ENCODE peak calls at places on chromosomes 7 and 10, in eight cellular contexts. One of them, this sample, is unnamed.
A peak's percentile ranks its signal among the peaks of the same experiment; 100 is the strongest.

GRCh38 chr7:112869111-112869774 is 79.0 kb upstream of the TMEM168 start:
- DNase-seq in ovary: no peak
- DNase-seq in mammary epithelial cell: peak; percentile 25
- DNase-seq in Peyer's patch: peak; percentile 28
- DNase-seq in heart right ventricle: no peak
- DNase-seq in vagina: no peak
- DNase-seq in body of pancreas: no peak
- DNase-seq in psoas muscle: no peak
- DNase-seq in this sample: peak; percentile 38

GRCh38 chr10:6885284-6885683 is 305.2 kb upstream of the PRKCQ start:
- DNase-seq in ovary: no peak
- DNase-seq in mammary epithelial cell: no peak
- DNase-seq in Peyer's patch: no peak
- DNase-seq in heart right ventricle: no peak
- DNase-seq in vagina: no peak
- DNase-seq in body of pancreas: no peak
- DNase-seq in psoas muscle: no peak
- DNase-seq in this sample: no peak

GRCh38 chr10:133306097-133306476 is 2.6 kb downstream of the TUBGCP2 start:
- DNase-seq in ovary: no peak
- DNase-seq in mammary epithelial cell: no peak
- DNase-seq in Peyer's patch: no peak
- DNase-seq in heart right ventricle: no peak
- DNase-seq in vagina: no peak
- DNase-seq in body of pancreas: no peak
- DNase-seq in psoas muscle: no peak
- DNase-seq in this sample: no peak

GRCh38 chr10:74079914-74080590 is 70.6 kb downstream of the AP3M1 start:
- DNase-seq in ovary: no peak
- DNase-seq in mammary epithelial cell: peak; percentile 34
- DNase-seq in Peyer's patch: no peak
- DNase-seq in heart right ventricle: no peak
- DNase-seq in vagina: no peak
- DNase-seq in body of pancreas: no peak
- DNase-seq in psoas muscle: no peak
- DNase-seq in this sample: no peak

GRCh38 chr10:110556993-110557601 is 10.4 kb upstream of the SMC3 start:
- DNase-seq in ovary: no peak
- DNase-seq in mammary epithelial cell: no peak
- DNase-seq in Peyer's patch: peak; percentile 73
- DNase-seq in heart right ventricle: no peak
- DNase-seq in vagina: no peak
- DNase-seq in body of pancreas: peak; percentile 39
- DNase-seq in psoas muscle: no peak
- DNase-seq in this sample: no peak

GRCh38 chr10:43205681-43206390 is 61.0 kb downstream of the RASGEF1A start:
- DNase-seq in ovary: no peak
- DNase-seq in mammary epithelial cell: no peak
- DNase-seq in Peyer's patch: no peak
- DNase-seq in heart right ventricle: no peak
- DNase-seq in vagina: no peak
- DNase-seq in body of pancreas: peak; percentile 6
- DNase-seq in psoas muscle: no peak
- DNase-seq in this sample: no peak

GRCh38 chr10:96124230-96125141 is 5.6 kb upstream of the ZNF518A start:
- DNase-seq in ovary: no peak
- DNase-seq in mammary epithelial cell: peak; percentile 43
- DNase-seq in Peyer's patch: no peak
- DNase-seq in heart right ventricle: no peak
- DNase-seq in vagina: no peak
- DNase-seq in body of pancreas: peak; percentile 61
- DNase-seq in psoas muscle: no peak
- DNase-seq in this sample: peak; percentile 50

GRCh38 chr7:139041378-139042053 is 5.7 kb upstream of the ZC3HAV1L start:
- DNase-seq in ovary: no peak
- DNase-seq in mammary epithelial cell: no peak
- DNase-seq in Peyer's patch: no peak
- DNase-seq in heart right ventricle: no peak
- DNase-seq in vagina: no peak
- DNase-seq in body of pancreas: no peak
- DNase-seq in psoas muscle: no peak
- DNase-seq in this sample: no peak

GRCh38 chr7:47379629-47380324 is 202.1 kb downstream of the TNS3 start:
- DNase-seq in ovary: peak; percentile 76
- DNase-seq in mammary epithelial cell: peak; percentile 62
- DNase-seq in Peyer's patch: no peak
- DNase-seq in heart right ventricle: peak; percentile 85
- DNase-seq in vagina: no peak
- DNase-seq in body of pancreas: peak; percentile 70
- DNase-seq in psoas muscle: peak; percentile 58
- DNase-seq in this sample: peak; percentile 74

GRCh38 chr7:39415091-39415820 is 150.9 kb upstream of the YAE1 start:
- DNase-seq in ovary: no peak
- DNase-seq in mammary epithelial cell: no peak
- DNase-seq in Peyer's patch: no peak
- DNase-seq in heart right ventricle: no peak
- DNase-seq in vagina: no peak
- DNase-seq in body of pancreas: no peak
- DNase-seq in psoas muscle: no peak
- DNase-seq in this sample: no peak

GRCh38 chr10:6987536-6987945 is 407.5 kb upstream of the PRKCQ start:
- DNase-seq in ovary: no peak
- DNase-seq in mammary epithelial cell: no peak
- DNase-seq in Peyer's patch: no peak
- DNase-seq in heart right ventricle: no peak
- DNase-seq in vagina: no peak
- DNase-seq in body of pancreas: no peak
- DNase-seq in psoas muscle: no peak
- DNase-seq in this sample: no peak

GRCh38 chr10:106134326-106135000 is 1030.0 kb downstream of the SORCS1 start:
- DNase-seq in ovary: no peak
- DNase-seq in mammary epithelial cell: no peak
- DNase-seq in Peyer's patch: no peak
- DNase-seq in heart right ventricle: no peak
- DNase-seq in vagina: no peak
- DNase-seq in body of pancreas: no peak
- DNase-seq in psoas muscle: no peak
- DNase-seq in this sample: no peak

GRCh38 chr7:95473276-95473985 is 12.3 kb upstream of the ASB4 start:
- DNase-seq in ovary: no peak
- DNase-seq in mammary epithelial cell: no peak
- DNase-seq in Peyer's patch: no peak
- DNase-seq in heart right ventricle: no peak
- DNase-seq in vagina: no peak
- DNase-seq in body of pancreas: no peak
- DNase-seq in psoas muscle: no peak
- DNase-seq in this sample: no peak

GRCh38 chr10:3109633-3110032 is 42.3 kb downstream of the PFKP start:
- DNase-seq in ovary: no peak
- DNase-seq in mammary epithelial cell: no peak
- DNase-seq in Peyer's patch: no peak
- DNase-seq in heart right ventricle: no peak
- DNase-seq in vagina: no peak
- DNase-seq in body of pancreas: no peak
- DNase-seq in psoas muscle: no peak
- DNase-seq in this sample: no peak

GRCh38 chr7:106807474-106807873 is 57.6 kb upstream of the PIK3CG start:
- DNase-seq in ovary: no peak
- DNase-seq in mammary epithelial cell: no peak
- DNase-seq in Peyer's patch: no peak
- DNase-seq in heart right ventricle: no peak
- DNase-seq in vagina: no peak
- DNase-seq in body of pancreas: no peak
- DNase-seq in psoas muscle: no peak
- DNase-seq in this sample: no peak

GRCh38 chr10:124708246-124708779 is 35.9 kb downstream of the FAM53B start:
- DNase-seq in ovary: no peak
- DNase-seq in mammary epithelial cell: no peak
- DNase-seq in Peyer's patch: no peak
- DNase-seq in heart right ventricle: no peak
- DNase-seq in vagina: no peak
- DNase-seq in body of pancreas: no peak
- DNase-seq in psoas muscle: no peak
- DNase-seq in this sample: no peak

GRCh38 chr7:158623241-158623640 is 35.6 kb upstream of the PTPRN2 start:
- DNase-seq in ovary: no peak
- DNase-seq in mammary epithelial cell: no peak
- DNase-seq in Peyer's patch: no peak
- DNase-seq in heart right ventricle: no peak
- DNase-seq in vagina: no peak
- DNase-seq in body of pancreas: no peak
- DNase-seq in psoas muscle: no peak
- DNase-seq in this sample: no peak

GRCh38 chr10:92354587-92354986 is 63.6 kb downstream of the MARCHF5 start:
- DNase-seq in ovary: no peak
- DNase-seq in mammary epithelial cell: no peak
- DNase-seq in Peyer's patch: no peak
- DNase-seq in heart right ventricle: no peak
- DNase-seq in vagina: no peak
- DNase-seq in body of pancreas: no peak
- DNase-seq in psoas muscle: no peak
- DNase-seq in this sample: no peak

GRCh38 chr7:156219307-156220077 is 407.2 kb upstream of the SHH start:
- DNase-seq in ovary: no peak
- DNase-seq in mammary epithelial cell: no peak
- DNase-seq in Peyer's patch: no peak
- DNase-seq in heart right ventricle: no peak
- DNase-seq in vagina: peak; percentile 58
- DNase-seq in body of pancreas: no peak
- DNase-seq in psoas muscle: no peak
- DNase-seq in this sample: no peak

GRCh38 chr10:35949820-35950219 is 307.7 kb upstream of the FZD8 start:
- DNase-seq in ovary: no peak
- DNase-seq in mammary epithelial cell: no peak
- DNase-seq in Peyer's patch: no peak
- DNase-seq in heart right ventricle: no peak
- DNase-seq in vagina: no peak
- DNase-seq in body of pancreas: no peak
- DNase-seq in psoas muscle: no peak
- DNase-seq in this sample: no peak

GRCh38 chr10:127456122-127456521 is 93.0 kb upstream of the NPS start:
- DNase-seq in ovary: no peak
- DNase-seq in mammary epithelial cell: no peak
- DNase-seq in Peyer's patch: no peak
- DNase-seq in heart right ventricle: no peak
- DNase-seq in vagina: peak; percentile 78
- DNase-seq in body of pancreas: no peak
- DNase-seq in psoas muscle: no peak
- DNase-seq in this sample: no peak

DNA sequence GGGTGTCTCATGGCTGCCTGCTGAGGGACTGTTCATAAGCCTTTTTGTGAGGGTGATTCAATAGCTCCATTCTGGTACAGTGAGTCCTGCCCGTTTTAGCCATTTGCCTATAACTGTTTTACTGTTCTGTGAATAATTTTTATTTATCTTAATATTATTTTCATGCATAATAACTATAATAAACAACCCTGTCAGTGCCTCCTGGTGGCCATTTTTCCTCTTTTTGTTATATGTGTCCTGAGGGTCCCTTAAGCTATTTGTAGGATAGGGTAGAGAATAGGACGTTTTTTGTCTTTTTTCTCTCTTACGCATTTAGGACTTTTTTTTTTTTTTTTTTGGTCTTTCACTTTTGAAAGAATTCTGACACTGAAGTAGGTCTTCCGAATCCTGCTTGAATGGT is 2.9 kb downstream of the C1QL3 start:
- DNase-seq in ovary: no peak
- DNase-seq in mammary epithelial cell: no peak
- DNase-seq in Peyer's patch: no peak
- DNase-seq in heart right ventricle: no peak
- DNase-seq in vagina: no peak
- DNase-seq in body of pancreas: no peak
- DNase-seq in psoas muscle: no peak
- DNase-seq in this sample: no peak
- TF ChIP-seq CTCF in ovary: no peak
- TF ChIP-seq CTCF in mammary epithelial cell: peak; percentile 24
- TF ChIP-seq CTCF in Peyer's patch: no peak
- TF ChIP-seq CTCF in heart right ventricle: peak; percentile 20
- TF ChIP-seq CTCF in vagina: no peak
- TF ChIP-seq CTCF in body of pancreas: no peak
- TF ChIP-seq CTCF in psoas muscle: peak; percentile 11
- TF ChIP-seq CTCF in this sample: no peak

GRCh38 chr7:100582041-100582579 is 3.8 kb downstream of the LRCH4 start:
- DNase-seq in ovary: no peak
- DNase-seq in mammary epithelial cell: no peak
- DNase-seq in Peyer's patch: no peak
- DNase-seq in heart right ventricle: no peak
- DNase-seq in vagina: no peak
- DNase-seq in body of pancreas: peak; percentile 81
- DNase-seq in psoas muscle: no peak
- DNase-seq in this sample: peak; percentile 86
- H3K36me3 ChIP-seq in ovary: no peaks in the 10 kb centered on the region
- H3K36me3 ChIP-seq in mammary epithelial cell: peaks cover 4% of the 10 kb centered on the region
- H3K36me3 ChIP-seq in Peyer's patch: peaks cover 4% of the 10 kb centered on the region
- H3K36me3 ChIP-seq in heart right ventricle: no peaks in the 10 kb centered on the region
- H3K36me3 ChIP-seq in vagina: no peaks in the 10 kb centered on the region
- H3K36me3 ChIP-seq in body of pancreas: peaks cover 20% of the 10 kb centered on the region
- H3K36me3 ChIP-seq in psoas muscle: peaks cover 58% of the 10 kb centered on the region
- H3K36me3 ChIP-seq in this sample: peaks cover 12% of the 10 kb centered on the region

GRCh38 chr7:147605326-147605725 is 985.2 kb upstream of the C7orf33 start:
- DNase-seq in ovary: no peak
- DNase-seq in mammary epithelial cell: no peak
- DNase-seq in Peyer's patch: no peak
- DNase-seq in heart right ventricle: no peak
- DNase-seq in vagina: no peak
- DNase-seq in body of pancreas: no peak
- DNase-seq in psoas muscle: no peak
- DNase-seq in this sample: no peak

GRCh38 chr7:147611402-147611801 is 979.2 kb upstream of the C7orf33 start:
- DNase-seq in ovary: no peak
- DNase-seq in mammary epithelial cell: no peak
- DNase-seq in Peyer's patch: no peak
- DNase-seq in heart right ventricle: no peak
- DNase-seq in vagina: no peak
- DNase-seq in body of pancreas: no peak
- DNase-seq in psoas muscle: no peak
- DNase-seq in this sample: no peak

GRCh38 chr7:147607151-147607800 is 983.3 kb upstream of the C7orf33 start:
- DNase-seq in ovary: no peak
- DNase-seq in mammary epithelial cell: no peak
- DNase-seq in Peyer's patch: no peak
- DNase-seq in heart right ventricle: no peak
- DNase-seq in vagina: no peak
- DNase-seq in body of pancreas: no peak
- DNase-seq in psoas muscle: no peak
- DNase-seq in this sample: no peak
- H3K27me3 ChIP-seq in ovary: no peaks in the 10 kb centered on the region
- H3K27me3 ChIP-seq in mammary epithelial cell: no peaks in the 10 kb centered on the region
- H3K27me3 ChIP-seq in Peyer's patch: no peaks in the 10 kb centered on the region
- H3K27me3 ChIP-seq in heart right ventricle: no peaks in the 10 kb centered on the region
- H3K27me3 ChIP-seq in vagina: no peaks in the 10 kb centered on the region
- H3K27me3 ChIP-seq in body of pancreas: no peaks in the 10 kb centered on the region
- H3K27me3 ChIP-seq in psoas muscle: no peaks in the 10 kb centered on the region
- H3K27me3 ChIP-seq in this sample: no peaks in the 10 kb centered on the region

GRCh38 chr7:12524794-12525386 is 45.6 kb upstream of the SCIN start:
- DNase-seq in ovary: no peak
- DNase-seq in mammary epithelial cell: peak; percentile 28
- DNase-seq in Peyer's patch: no peak
- DNase-seq in heart right ventricle: no peak
- DNase-seq in vagina: no peak
- DNase-seq in body of pancreas: no peak
- DNase-seq in psoas muscle: no peak
- DNase-seq in this sample: no peak
- TF ChIP-seq CTCF in ovary: no peak
- TF ChIP-seq CTCF in mammary epithelial cell: peak; percentile 43
- TF ChIP-seq CTCF in Peyer's patch: peak; percentile 57
- TF ChIP-seq CTCF in heart right ventricle: peak; percentile 77
- TF ChIP-seq CTCF in vagina: peak; percentile 65
- TF ChIP-seq CTCF in body of pancreas: peak; percentile 66
- TF ChIP-seq CTCF in psoas muscle: peak; percentile 66
- TF ChIP-seq CTCF in this sample: peak; percentile 34

GRCh38 chr10:77789861-77790260 is 136.7 kb downstream of the DLG5 start:
- DNase-seq in ovary: no peak
- DNase-seq in mammary epithelial cell: no peak
- DNase-seq in Peyer's patch: no peak
- DNase-seq in heart right ventricle: no peak
- DNase-seq in vagina: no peak
- DNase-seq in body of pancreas: no peak
- DNase-seq in psoas muscle: no peak
- DNase-seq in this sample: no peak
- H3K36me3 ChIP-seq in ovary: no peaks in the 10 kb centered on the region
- H3K36me3 ChIP-seq in mammary epithelial cell: peaks cover 16% of the 10 kb centered on the region
- H3K36me3 ChIP-seq in Peyer's patch: no peaks in the 10 kb centered on the region
- H3K36me3 ChIP-seq in heart right ventricle: no peaks in the 10 kb centered on the region
- H3K36me3 ChIP-seq in vagina: no peaks in the 10 kb centered on the region
- H3K36me3 ChIP-seq in body of pancreas: peaks cover 7% of the 10 kb centered on the region
- H3K36me3 ChIP-seq in psoas muscle: peaks cover 89% of the 10 kb centered on the region
- H3K36me3 ChIP-seq in this sample: peaks cover 32% of the 10 kb centered on the region

This sample was measured in lung.